ENCODE peak calls at places on chromosomes 3 and 15, in eight cellular contexts. C, K, R, W, L, N, O and H are unnamed samples.

GRCh38 chr3:127035672-127036071 is 52.8 kb downstream of the PLXNA1 start:
- DNase-seq in L (peak), K (peak), C (peak), R (no peak), N (no peak), O (peak), W (no peak), H (peak)

GRCh38 chr3:133854971-133855370 is 40.7 kb downstream of the RAB6B start:
- DNase-seq in N (no peak), L (no peak), O (no peak), C (no peak), R (no peak), K (no peak), W (no peak), H (no peak)

GRCh38 chr3:11212301-11212613 is 58.0 kb downstream of the HRH1 start:
- DNase-seq in N (no peak), W (no peak), R (no peak), K (peak), L (no peak), C (peak), O (no peak), H (peak)

GRCh38 chr3:184171562-184171961 is 3.1 kb upstream of the AP2M1 start:
- DNase-seq in W (no peak), C (no peak), R (no peak), N (peak), K (peak), O (no peak), L (no peak), H (no peak)

GRCh38 chr3:150225986-150226385 is 182.1 kb upstream of the TSC22D2 start:
- DNase-seq in C (no peak), L (peak), O (no peak), R (no peak), K (no peak), W (no peak), N (no peak), H (no peak)

GRCh38 chr3:40191850-40192448 is 117.6 kb upstream of the EIF1B start:
- DNase-seq in R (peak), O (peak), K (peak), N (peak), W (peak), L (peak), C (peak), H (peak)

GRCh38 chr3:9480265-9480664 is 73.4 kb downstream of the LHFPL4 start:
- DNase-seq in K (no peak), R (no peak), L (no peak), W (no peak), C (no peak), N (no peak), O (no peak), H (no peak)

GRCh38 chr3:137300703-137301102 is 342.9 kb downstream of the IL20RB start:
- DNase-seq in N (no peak), K (no peak), W (no peak), L (no peak), R (no peak), O (no peak), C (no peak), H (no peak)

GRCh38 chr15:101062471-101063171 is 143.5 kb downstream of the LRRK1 start:
- DNase-seq in L (no peak), W (peak), K (no peak), C (no peak), O (peak), R (no peak), N (peak), H (no peak)